ENCODE peak calls at places on chromosomes 7 and 10, in ten cellular contexts. Z is left ventricle myocardium inferior, H is ELR, U is caudate nucleus, V is uterus, O is NCI-H2171 treated with DMSO at 0.1 percent for 48 hours, E is EL, X is WTC11, A is iris pigment epithelial cell, Q is AG08395. K is an unnamed sample.

GRCh38 chr10:78973901-78974408 is 94.8 kb upstream of the ZMIZ1 start:
- DNase-seq in Z (peak; percentile 78), H (peak; percentile 69), U (peak; percentile 85), V (peak; percentile 84), O (peak; percentile 81), E (peak; percentile 58), X (peak; percentile 82), A (peak; percentile 43), Q (peak; percentile 19), K (peak; percentile 51)

GRCh38 chr7:38452615-38453014 is 178.6 kb downstream of the AMPH start:
- DNase-seq in Z (no peak), H (no peak), U (no peak), V (no peak), O (no peak), E (peak; percentile 5), X (no peak), A (no peak), Q (peak; percentile 57), K (no peak)

GRCh38 chr7:45160374-45160773 is 2.8 kb downstream of the RAMP3 start:
- DNase-seq in Z (no peak), H (no peak), U (no peak), V (peak; percentile 31), O (no peak), E (no peak), X (no peak), A (no peak), Q (no peak), K (no peak)

GRCh38 chr7:159092701-159093121 is 52.0 kb downstream of the VIPR2 start:
- DNase-seq in Z (no peak), H (no peak), U (no peak), V (no peak), O (no peak), E (no peak), X (no peak), A (no peak), Q (no peak), K (no peak)

GRCh38 chr10:86397120-86397519 is 30.5 kb upstream of the GRID1 start:
- DNase-seq in Z (no peak), H (no peak), U (no peak), V (no peak), O (no peak), E (no peak), X (no peak), A (no peak), Q (no peak), K (no peak)

GRCh38 chr10:1571587-1572237 is 165.6 kb downstream of the ADARB2 start:
- DNase-seq in Z (no peak), H (no peak), U (no peak), V (no peak), O (no peak), E (no peak), X (no peak), A (no peak), Q (no peak), K (no peak)

GRCh38 chr10:123038782-123039631 is 30.2 kb downstream of the ACADSB start:
- DNase-seq in Z (no peak), H (no peak), U (no peak), V (no peak), O (no peak), E (no peak), X (no peak), A (no peak), Q (no peak), K (no peak)

GRCh38 chr10:98377001-98377400 is 38.0 kb downstream of the PYROXD2 start:
- DNase-seq in Z (no peak), H (no peak), U (no peak), V (no peak), O (no peak), E (no peak), X (no peak), A (no peak), Q (no peak), K (no peak)

GRCh38 chr10:114967071-114967470 is 29.1 kb downstream of the TRUB1 start:
- DNase-seq in Z (no peak), H (no peak), U (no peak), V (no peak), O (no peak), E (peak; percentile 1), X (no peak), A (peak; percentile 91), Q (no peak), K (no peak)

GRCh38 chr10:61825617-61826016 is 75.9 kb upstream of the ARID5B start:
- DNase-seq in Z (no peak), H (no peak), U (no peak), V (no peak), O (no peak), E (no peak), X (no peak), A (no peak), Q (no peak), K (no peak)

GRCh38 chr7:131170440-131171105 is 157.1 kb upstream of the MKLN1 start:
- DNase-seq in Z (no peak), H (peak; percentile 64), U (no peak), V (no peak), O (no peak), E (peak; percentile 59), X (no peak), A (peak; percentile 40), Q (peak; percentile 39), K (no peak)

K was measured in small intestine.